ENCODE peak calls at places on chromosome 17, in six cellular contexts. T, S, N, W, L and O are unnamed samples.
A peak's percentile ranks its signal among the peaks of the same experiment; 100 is the strongest.

GRCh38 chr17:77687921-77688320 is 270.6 kb upstream of the TNRC6C start:
- DNase-seq in S (no peak), T (no peak), W (no peak), N (no peak), L (no peak), O (no peak)

GRCh38 chr17:72386619-72387237 is 265.9 kb downstream of the SOX9 start:
- DNase-seq in W (no peak), N (no peak), S (no peak), T (no peak), L (no peak), O (no peak)

GRCh38 chr17:77353684-77354419 is 213.1 kb downstream of the SEC14L1 start:
- DNase-seq in W (no peak), L (no peak), T (no peak), N (peak; percentile 48), S (no peak), O (no peak)

GRCh38 chr17:2237960-2238359 is 65.6 kb downstream of the SMG6 start:
- DNase-seq in N (no peak), W (no peak), S (no peak), L (no peak), T (no peak), O (no peak)

GRCh38 chr17:3695723-3696411 is at the start of gene P2RX5:
- DNase-seq in T (no peak), L (peak; percentile 88), S (peak; percentile 81), W (no peak), N (peak; percentile 12), O (no peak)

GRCh38 chr17:6387442-6387841 is 47.5 kb downstream of the AIPL1 start:
- DNase-seq in W (no peak), S (no peak), T (no peak), N (no peak), L (no peak), O (no peak)

GRCh38 chr17:59859444-59860025 is 33.2 kb downstream of the TUBD1 start:
- DNase-seq in T (peak; percentile 84), N (peak; percentile 84), S (no peak), L (no peak), W (no peak), O (no peak)

GRCh38 chr17:40714473-40714872 is 10.9 kb upstream of the KRT24 start:
- DNase-seq in L (no peak), T (no peak), W (no peak), N (no peak), S (no peak), O (no peak)

GRCh38 chr17:73694491-73694890 is 50.2 kb upstream of the SDK2 start:
- DNase-seq in L (no peak), N (no peak), T (no peak), W (no peak), S (no peak), O (no peak)

GRCh38 chr17:13253746-13254410 is 236.1 kb upstream of the ELAC2 start:
- DNase-seq in L (no peak), S (no peak), T (no peak), W (no peak), N (no peak), O (no peak)

GRCh38 chr17:15260376-15261062 is 4.6 kb downstream of the PMP22 start:
- DNase-seq in W (peak; percentile 90), S (peak; percentile 94), N (peak; percentile 83), L (peak; percentile 93), T (peak; percentile 88), O (peak; percentile 77)

GRCh38 chr17:70987867-70988340 is 818.6 kb downstream of the KCNJ2 start:
- DNase-seq in T (no peak), W (no peak), N (no peak), S (no peak), L (no peak), O (no peak)

GRCh38 chr17:55661963-55662834 is 60.5 kb downstream of the TMEM100 start:
- DNase-seq in T (no peak), W (no peak), L (no peak), N (no peak), S (no peak), O (no peak)

GRCh38 chr17:57868007-57868774 is 18.3 kb upstream of the MRPS23 start:
- DNase-seq in T (peak; percentile 85), N (peak; percentile 86), L (no peak), W (peak; percentile 80), S (peak; percentile 84), O (peak; percentile 76)

GRCh38 chr17:31593806-31594205 is 202.3 kb downstream of the RAB11FIP4 start:
- DNase-seq in T (no peak), N (peak; percentile 61), S (no peak), W (peak; percentile 29), L (no peak), O (no peak)

GRCh38 chr17:63703029-63703428 is 3.1 kb upstream of the LIMD2 start:
- DNase-seq in N (no peak), L (no peak), T (no peak), S (no peak), W (no peak), O (no peak)

GRCh38 chr17:81710514-81711308 is 1.4 kb upstream of the SLC25A10 start:
- DNase-seq in N (peak; percentile 39), S (no peak), L (peak; percentile 84), T (peak; percentile 29), W (no peak), O (no peak)

GRCh38 chr17:77795685-77796084 is 162.8 kb upstream of the TNRC6C start:
- DNase-seq in L (no peak), T (no peak), N (no peak), W (no peak), S (no peak), O (no peak)

GRCh38 chr17:47800686-47801085 is 20.9 kb downstream of the OSBPL7 start:
- DNase-seq in N (no peak), S (peak; percentile 22), W (no peak), L (no peak), T (no peak), O (no peak)

GRCh38 chr17:14451729-14452191 is 150.9 kb downstream of the HS3ST3B1 start:
- DNase-seq in S (no peak), W (no peak), T (no peak), N (no peak), L (no peak), O (no peak)

GRCh38 chr17:78317817-78318400 is 42.0 kb downstream of the SOCS3 start:
- DNase-seq in T (no peak), S (peak; percentile 43), N (no peak), W (no peak), L (no peak), O (no peak)

GRCh38 chr17:83186226-83186625 is 106.8 kb downstream of the METRNL start:
- DNase-seq in S (no peak), N (no peak), T (no peak), W (no peak), L (peak; percentile 46), O (no peak)

GRCh38 chr17:60345233-60345632 is 46.7 kb downstream of the USP32 start:
- DNase-seq in W (no peak), T (no peak), N (no peak), S (no peak), L (no peak), O (no peak)

GRCh38 chr17:80647746-80648145 is 103.1 kb downstream of the RPTOR start:
- DNase-seq in L (no peak), S (no peak), T (peak; percentile 42), N (peak; percentile 86), W (no peak), O (peak; percentile 84)
- H3K4me3 ChIP-seq in L (no peak overlapping the region), S (no peak overlapping the region), T (no peak overlapping the region), N (no peak overlapping the region), W (no peak overlapping the region), O (no peak overlapping the region)

GRCh38 chr17:75090871-75091854 is 3.4 kb downstream of the SLC16A5 start:
- DNase-seq in W (no peak), S (peak; percentile 62), N (no peak), T (no peak), L (no peak), O (no peak)

GRCh38 chr17:75093543-75094158 is 5.9 kb downstream of the SLC16A5 start:
- DNase-seq in S (no peak), N (no peak), W (no peak), L (no peak), T (no peak), O (no peak)

GRCh38 chr17:75094871-75095399 is 7.2 kb downstream of the SLC16A5 start:
- DNase-seq in N (no peak), L (no peak), T (no peak), S (peak; percentile 57), W (no peak), O (no peak)

GRCh38 chr17:75088902-75089417 is 1.2 kb downstream of the SLC16A5 start:
- DNase-seq in S (no peak), W (no peak), L (no peak), T (no peak), N (peak; percentile 51), O (no peak)

DNA sequence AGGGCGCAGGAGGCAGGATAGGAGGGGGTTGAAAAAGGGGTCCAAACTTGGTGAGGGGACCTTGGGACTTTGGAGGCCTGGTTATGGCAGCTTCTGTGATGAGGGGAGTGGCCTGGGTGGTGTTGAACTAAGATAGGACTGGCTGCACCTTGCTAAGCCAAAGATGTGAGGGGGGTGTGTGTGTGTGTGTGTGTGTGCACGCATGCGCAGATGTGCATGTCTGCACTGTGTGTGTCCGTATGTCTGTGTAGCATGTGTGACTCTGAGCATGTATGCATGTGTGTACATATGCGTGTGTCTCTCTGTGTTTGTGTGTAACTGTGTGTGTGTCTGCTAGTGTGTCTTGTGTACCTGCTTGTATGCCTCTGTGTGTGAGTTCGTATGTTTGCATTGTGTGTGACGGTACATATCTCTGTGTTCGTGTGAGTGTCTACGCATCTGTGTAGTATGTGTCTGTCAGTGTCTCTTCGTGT is 4.1 kb downstream of the SLC16A5 start:
- DNase-seq in N (no peak), S (no peak), T (no peak), L (no peak), W (no peak), O (no peak)
- TF ChIP-seq CTCF in N (no peak), S (no peak), T (no peak), L (no peak), W (no peak), O (no peak)

GRCh38 chr17:74920679-74921044 is 2.4 kb downstream of the USH1G start:
- DNase-seq in N (no peak), S (no peak), L (no peak), W (no peak), T (no peak), O (no peak)

GRCh38 chr17:74922694-74923537 is at the start of gene USH1G:
- DNase-seq in W (no peak), N (no peak), S (peak; percentile 94), T (no peak), L (no peak), O (no peak)

GRCh38 chr17:74921045-74921681 is 1.9 kb downstream of the USH1G start:
- DNase-seq in T (no peak), W (no peak), S (no peak), N (no peak), L (no peak), O (no peak)

GRCh38 chr17:74921769-74922168 is 1.3 kb downstream of the USH1G start:
- DNase-seq in N (no peak), W (no peak), S (no peak), L (no peak), T (no peak), O (no peak)

DNA sequence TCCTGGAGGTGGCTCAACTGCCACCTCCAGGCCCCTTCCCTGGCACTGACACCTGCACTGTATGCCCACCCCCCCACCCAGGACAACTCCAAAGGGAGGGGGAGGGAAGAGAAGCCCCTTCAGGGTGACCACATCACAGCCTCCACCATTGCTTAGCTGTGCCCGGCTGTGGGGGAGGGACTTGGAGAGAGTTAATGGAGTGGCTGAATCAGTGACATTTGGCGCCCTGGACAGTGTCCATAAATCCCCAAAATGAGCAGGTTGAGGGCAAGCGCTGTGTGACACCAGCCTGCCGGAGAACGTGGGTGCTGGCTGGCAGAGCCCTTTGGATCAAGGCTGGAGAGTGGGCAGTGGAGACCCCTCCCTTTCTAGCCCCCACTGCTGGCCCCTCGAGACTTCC is 883 bp downstream of the USH1G start:
- DNase-seq in S (no peak), L (no peak), N (no peak), W (no peak), T (no peak), O (no peak)
- H3K4me3 ChIP-seq in S (no peak overlapping the region), L (no peak overlapping the region), N (no peak overlapping the region), W (no peak overlapping the region), T (no peak overlapping the region), O (no peak overlapping the region)

GRCh38 chr17:9002610-9003354 is 18.5 kb upstream of the NTN1 start:
- DNase-seq in L (peak; percentile 80), S (peak; percentile 43), W (peak; percentile 24), N (no peak), T (no peak), O (no peak)
- TF ChIP-seq CTCF in L (no peak), S (no peak), W (peak; percentile 45), N (no peak), T (no peak), O (peak; percentile 34)